ENCODE peak calls at places on chromosomes 16 and 17, in ten cellular contexts. X is GM12892, O is foreskin keratinocyte, P is heart right ventricle, J is HT-29, Z is AG10803, I is DND-41, L is fibroblast of the aortic adventitia, M is bronchial epithelial cell, U is aorta. D is an unnamed sample.

GRCh38 chr16:80936410-80936809 is 70.3 kb downstream of the CMC2 start:
- DNase-seq in X (no peak), O (no peak), P (no peak), J (no peak), Z (peak), I (no peak), L (peak), M (peak), U (no peak), D (no peak)

GRCh38 chr17:78105101-78105500 is 23.5 kb downstream of the TMC6 start:
- DNase-seq in X (no peak), O (no peak), P (no peak), J (no peak), Z (no peak), I (no peak), L (no peak), M (no peak), U (no peak), D (no peak)

GRCh38 chr16:3106205-3106928 is 6.0 kb upstream of the ZNF205 start:
- DNase-seq in X (peak), O (peak), P (peak), J (peak), Z (peak), I (peak), L (peak), M (peak), U (peak), D (peak)

GRCh38 chr17:49553676-49554335 is 21.9 kb upstream of the NXPH3 start:
- DNase-seq in X (no peak), O (no peak), P (no peak), J (no peak), Z (no peak), I (no peak), L (no peak), M (no peak), U (peak), D (peak)

GRCh38 chr16:81365731-81366130 is 51.0 kb downstream of the GAN start:
- DNase-seq in X (no peak), O (no peak), P (no peak), J (no peak), Z (no peak), I (no peak), L (no peak), M (no peak), U (no peak), D (no peak)

GRCh38 chr16:57627184-57627871 is 1.1 kb upstream of the ADGRG1 start:
- DNase-seq in X (no peak), O (peak), P (no peak), J (no peak), Z (peak), I (no peak), L (peak), M (peak), U (no peak), D (no peak)

GRCh38 chr16:14354561-14355351 is 275.3 kb downstream of the PARN start:
- DNase-seq in X (no peak), O (no peak), P (no peak), J (no peak), Z (peak), I (no peak), L (peak), M (peak), U (no peak), D (no peak)

GRCh38 chr17:29614345-29615047 is 8.2 kb downstream of the CORO6 start:
- DNase-seq in X (no peak), O (no peak), P (no peak), J (no peak), Z (no peak), I (no peak), L (no peak), M (no peak), U (no peak), D (no peak)

GRCh38 chr16:79599256-79599836 is 1.2 kb downstream of the MAF start:
- DNase-seq in X (no peak), O (peak), P (peak), J (no peak), Z (no peak), I (no peak), L (no peak), M (no peak), U (peak), D (peak)

GRCh38 chr16:77856455-77857138 is 68.2 kb downstream of the VAT1L start:
- DNase-seq in X (no peak), O (no peak), P (no peak), J (no peak), Z (no peak), I (no peak), L (no peak), M (no peak), U (no peak), D (no peak)

GRCh38 chr16:11759163-11759834 is 16.6 kb upstream of the TXNDC11 start:
- DNase-seq in X (no peak), O (no peak), P (no peak), J (peak), Z (no peak), I (no peak), L (no peak), M (peak), U (no peak), D (no peak)

GRCh38 chr17:43803758-43804157 is 23.5 kb downstream of the CFAP97D1 start:
- DNase-seq in X (no peak), O (no peak), P (no peak), J (no peak), Z (no peak), I (peak), L (peak), M (no peak), U (no peak), D (no peak)

GRCh38 chr17:29585080-29585751 is 4.2 kb downstream of the GIT1 start:
- DNase-seq in X (no peak), O (no peak), P (peak), J (no peak), Z (no peak), I (no peak), L (no peak), M (no peak), U (peak), D (no peak)

GRCh38 chr17:50117202-50118040 is 12.5 kb downstream of the SAMD14 start:
- DNase-seq in X (peak), O (peak), P (no peak), J (peak), Z (peak), I (peak), L (peak), M (peak), U (peak), D (peak)

GRCh38 chr17:1058423-1059130 is 61.6 kb downstream of the TIMM22 start:
- DNase-seq in X (no peak), O (peak), P (peak), J (peak), Z (peak), I (peak), L (peak), M (peak), U (peak), D (peak)

GRCh38 chr16:4653981-4654380 is 29.4 kb downstream of the MGRN1 start:
- DNase-seq in X (no peak), O (no peak), P (no peak), J (peak), Z (no peak), I (no peak), L (no peak), M (peak), U (no peak), D (no peak)